ENCODE peak calls at places on chromosomes 3 and 15, in ten cellular contexts. One of them, this sample, is unnamed.

GRCh38 chr15:37035349-37035748 is 65.0 kb downstream of the MEIS2 start:
- DNase-seq in hepatocyte: no peak
- DNase-seq in activated naive CD8-positive, alpha-beta T cell treated with anti-CD3 and anti-CD28 coated beads, Interleukin-2, amount 50 U/mL, for 16 hours: no peak
- DNase-seq in cardiac septum: no peak
- DNase-seq in T1000: no peak
- DNase-seq in HL-60: no peak
- DNase-seq in activated CD8-positive, alpha-beta memory T cell treated with anti-CD3 and anti-CD28 coated beads, Interleukin-2, amount 50 U/mL, for 4 hours: no peak
- DNase-seq in GM10248: no peak
- DNase-seq in ACHN: no peak
- DNase-seq in AG09319: no peak
- DNase-seq in this sample: no peak

GRCh38 chr15:58307313-58307961 is 124.4 kb upstream of the LIPC start:
- DNase-seq in GM10248: no peak
- DNase-seq in activated naive CD8-positive, alpha-beta T cell treated with anti-CD3 and anti-CD28 coated beads, Interleukin-2, amount 50 U/mL, for 16 hours: no peak
- DNase-seq in T1000: no peak
- DNase-seq in hepatocyte: no peak
- DNase-seq in activated CD8-positive, alpha-beta memory T cell treated with anti-CD3 and anti-CD28 coated beads, Interleukin-2, amount 50 U/mL, for 4 hours: no peak
- DNase-seq in HL-60: no peak
- DNase-seq in cardiac septum: no peak
- DNase-seq in AG09319: peak
- DNase-seq in ACHN: peak
- DNase-seq in this sample: no peak

GRCh38 chr15:92074646-92075045 is 221.1 kb downstream of the SLCO3A1 start:
- DNase-seq in ACHN: peak
- DNase-seq in T1000: no peak
- DNase-seq in cardiac septum: no peak
- DNase-seq in AG09319: no peak
- DNase-seq in activated CD8-positive, alpha-beta memory T cell treated with anti-CD3 and anti-CD28 coated beads, Interleukin-2, amount 50 U/mL, for 4 hours: no peak
- DNase-seq in GM10248: no peak
- DNase-seq in activated naive CD8-positive, alpha-beta T cell treated with anti-CD3 and anti-CD28 coated beads, Interleukin-2, amount 50 U/mL, for 16 hours: no peak
- DNase-seq in hepatocyte: no peak
- DNase-seq in HL-60: no peak
- DNase-seq in this sample: no peak

GRCh38 chr3:160638184-160638583 is 38.8 kb upstream of the ARL14 start:
- DNase-seq in HL-60: no peak
- DNase-seq in activated naive CD8-positive, alpha-beta T cell treated with anti-CD3 and anti-CD28 coated beads, Interleukin-2, amount 50 U/mL, for 16 hours: no peak
- DNase-seq in cardiac septum: no peak
- DNase-seq in activated CD8-positive, alpha-beta memory T cell treated with anti-CD3 and anti-CD28 coated beads, Interleukin-2, amount 50 U/mL, for 4 hours: no peak
- DNase-seq in AG09319: no peak
- DNase-seq in ACHN: no peak
- DNase-seq in GM10248: no peak
- DNase-seq in T1000: no peak
- DNase-seq in hepatocyte: no peak
- DNase-seq in this sample: no peak

GRCh38 chr15:101698314-101698713 is 26.0 kb downstream of the TARS3 start:
- DNase-seq in GM10248: no peak
- DNase-seq in cardiac septum: no peak
- DNase-seq in HL-60: no peak
- DNase-seq in AG09319: no peak
- DNase-seq in ACHN: no peak
- DNase-seq in hepatocyte: no peak
- DNase-seq in T1000: no peak
- DNase-seq in activated CD8-positive, alpha-beta memory T cell treated with anti-CD3 and anti-CD28 coated beads, Interleukin-2, amount 50 U/mL, for 4 hours: no peak
- DNase-seq in activated naive CD8-positive, alpha-beta T cell treated with anti-CD3 and anti-CD28 coated beads, Interleukin-2, amount 50 U/mL, for 16 hours: no peak
- DNase-seq in this sample: no peak

GRCh38 chr15:50798684-50799083 is 33.2 kb upstream of the SPPL2A start:
- DNase-seq in GM10248: no peak
- DNase-seq in cardiac septum: no peak
- DNase-seq in AG09319: no peak
- DNase-seq in activated CD8-positive, alpha-beta memory T cell treated with anti-CD3 and anti-CD28 coated beads, Interleukin-2, amount 50 U/mL, for 4 hours: no peak
- DNase-seq in T1000: no peak
- DNase-seq in hepatocyte: peak
- DNase-seq in ACHN: no peak
- DNase-seq in activated naive CD8-positive, alpha-beta T cell treated with anti-CD3 and anti-CD28 coated beads, Interleukin-2, amount 50 U/mL, for 16 hours: no peak
- DNase-seq in HL-60: no peak
- DNase-seq in this sample: no peak

GRCh38 chr3:112092439-112093179 is 6.4 kb downstream of the C3orf52 start:
- DNase-seq in ACHN: peak
- DNase-seq in HL-60: no peak
- DNase-seq in hepatocyte: no peak
- DNase-seq in cardiac septum: no peak
- DNase-seq in GM10248: peak
- DNase-seq in activated CD8-positive, alpha-beta memory T cell treated with anti-CD3 and anti-CD28 coated beads, Interleukin-2, amount 50 U/mL, for 4 hours: no peak
- DNase-seq in T1000: no peak
- DNase-seq in AG09319: no peak
- DNase-seq in activated naive CD8-positive, alpha-beta T cell treated with anti-CD3 and anti-CD28 coated beads, Interleukin-2, amount 50 U/mL, for 16 hours: no peak
- DNase-seq in this sample: no peak

GRCh38 chr15:65512189-65512588 is 5.3 kb downstream of the DPP8 start:
- DNase-seq in GM10248: no peak
- DNase-seq in activated naive CD8-positive, alpha-beta T cell treated with anti-CD3 and anti-CD28 coated beads, Interleukin-2, amount 50 U/mL, for 16 hours: no peak
- DNase-seq in ACHN: no peak
- DNase-seq in HL-60: no peak
- DNase-seq in T1000: no peak
- DNase-seq in activated CD8-positive, alpha-beta memory T cell treated with anti-CD3 and anti-CD28 coated beads, Interleukin-2, amount 50 U/mL, for 4 hours: no peak
- DNase-seq in hepatocyte: no peak
- DNase-seq in AG09319: no peak
- DNase-seq in cardiac septum: no peak
- DNase-seq in this sample: no peak

GRCh38 chr15:99842071-99842470 is 108.8 kb upstream of the LYSMD4 start:
- DNase-seq in ACHN: no peak
- DNase-seq in AG09319: no peak
- DNase-seq in activated CD8-positive, alpha-beta memory T cell treated with anti-CD3 and anti-CD28 coated beads, Interleukin-2, amount 50 U/mL, for 4 hours: no peak
- DNase-seq in HL-60: no peak
- DNase-seq in hepatocyte: no peak
- DNase-seq in GM10248: no peak
- DNase-seq in cardiac septum: no peak
- DNase-seq in activated naive CD8-positive, alpha-beta T cell treated with anti-CD3 and anti-CD28 coated beads, Interleukin-2, amount 50 U/mL, for 16 hours: no peak
- DNase-seq in T1000: no peak
- DNase-seq in this sample: no peak

GRCh38 chr3:112482675-112483074 is 16.6 kb downstream of the BTLA start:
- DNase-seq in activated naive CD8-positive, alpha-beta T cell treated with anti-CD3 and anti-CD28 coated beads, Interleukin-2, amount 50 U/mL, for 16 hours: no peak
- DNase-seq in T1000: no peak
- DNase-seq in activated CD8-positive, alpha-beta memory T cell treated with anti-CD3 and anti-CD28 coated beads, Interleukin-2, amount 50 U/mL, for 4 hours: no peak
- DNase-seq in AG09319: no peak
- DNase-seq in hepatocyte: no peak
- DNase-seq in ACHN: no peak
- DNase-seq in HL-60: no peak
- DNase-seq in GM10248: no peak
- DNase-seq in cardiac septum: no peak
- DNase-seq in this sample: no peak

GRCh38 chr15:25775317-25775912 is 87.7 kb downstream of the ATP10A start:
- DNase-seq in T1000: no peak
- DNase-seq in hepatocyte: peak
- DNase-seq in HL-60: no peak
- DNase-seq in activated CD8-positive, alpha-beta memory T cell treated with anti-CD3 and anti-CD28 coated beads, Interleukin-2, amount 50 U/mL, for 4 hours: no peak
- DNase-seq in AG09319: no peak
- DNase-seq in cardiac septum: no peak
- DNase-seq in activated naive CD8-positive, alpha-beta T cell treated with anti-CD3 and anti-CD28 coated beads, Interleukin-2, amount 50 U/mL, for 16 hours: no peak
- DNase-seq in ACHN: peak
- DNase-seq in GM10248: no peak
- DNase-seq in this sample: no peak

GRCh38 chr3:53324011-53324544 is 23.3 kb downstream of the DCP1A start:
- DNase-seq in AG09319: no peak
- DNase-seq in activated naive CD8-positive, alpha-beta T cell treated with anti-CD3 and anti-CD28 coated beads, Interleukin-2, amount 50 U/mL, for 16 hours: no peak
- DNase-seq in cardiac septum: no peak
- DNase-seq in T1000: no peak
- DNase-seq in activated CD8-positive, alpha-beta memory T cell treated with anti-CD3 and anti-CD28 coated beads, Interleukin-2, amount 50 U/mL, for 4 hours: no peak
- DNase-seq in ACHN: no peak
- DNase-seq in GM10248: no peak
- DNase-seq in HL-60: no peak
- DNase-seq in hepatocyte: no peak
- DNase-seq in this sample: no peak

GRCh38 chr15:31499953-31500808 is 173.5 kb downstream of the KLF13 start:
- DNase-seq in hepatocyte: no peak
- DNase-seq in HL-60: no peak
- DNase-seq in cardiac septum: no peak
- DNase-seq in GM10248: no peak
- DNase-seq in T1000: no peak
- DNase-seq in ACHN: no peak
- DNase-seq in activated naive CD8-positive, alpha-beta T cell treated with anti-CD3 and anti-CD28 coated beads, Interleukin-2, amount 50 U/mL, for 16 hours: no peak
- DNase-seq in activated CD8-positive, alpha-beta memory T cell treated with anti-CD3 and anti-CD28 coated beads, Interleukin-2, amount 50 U/mL, for 4 hours: no peak
- DNase-seq in AG09319: no peak
- DNase-seq in this sample: no peak

GRCh38 chr15:32786906-32787305 is 69.1 kb downstream of the GREM1 start:
- DNase-seq in activated CD8-positive, alpha-beta memory T cell treated with anti-CD3 and anti-CD28 coated beads, Interleukin-2, amount 50 U/mL, for 4 hours: no peak
- DNase-seq in activated naive CD8-positive, alpha-beta T cell treated with anti-CD3 and anti-CD28 coated beads, Interleukin-2, amount 50 U/mL, for 16 hours: no peak
- DNase-seq in GM10248: no peak
- DNase-seq in ACHN: peak
- DNase-seq in HL-60: no peak
- DNase-seq in T1000: no peak
- DNase-seq in hepatocyte: no peak
- DNase-seq in AG09319: no peak
- DNase-seq in cardiac septum: no peak
- DNase-seq in this sample: no peak

GRCh38 chr3:45178131-45179023 is 32.2 kb upstream of the CDCP1 start:
- DNase-seq in GM10248: no peak
- DNase-seq in hepatocyte: no peak
- DNase-seq in AG09319: peak
- DNase-seq in ACHN: peak
- DNase-seq in activated naive CD8-positive, alpha-beta T cell treated with anti-CD3 and anti-CD28 coated beads, Interleukin-2, amount 50 U/mL, for 16 hours: no peak
- DNase-seq in T1000: peak
- DNase-seq in HL-60: no peak
- DNase-seq in activated CD8-positive, alpha-beta memory T cell treated with anti-CD3 and anti-CD28 coated beads, Interleukin-2, amount 50 U/mL, for 4 hours: no peak
- DNase-seq in cardiac septum: no peak
- DNase-seq in this sample: no peak

GRCh38 chr3:11185564-11186317 is 31.4 kb downstream of the HRH1 start:
- DNase-seq in GM10248: no peak
- DNase-seq in cardiac septum: peak
- DNase-seq in activated naive CD8-positive, alpha-beta T cell treated with anti-CD3 and anti-CD28 coated beads, Interleukin-2, amount 50 U/mL, for 16 hours: no peak
- DNase-seq in HL-60: no peak
- DNase-seq in hepatocyte: peak
- DNase-seq in AG09319: peak
- DNase-seq in T1000: peak
- DNase-seq in activated CD8-positive, alpha-beta memory T cell treated with anti-CD3 and anti-CD28 coated beads, Interleukin-2, amount 50 U/mL, for 4 hours: no peak
- DNase-seq in ACHN: peak
- DNase-seq in this sample: no peak

GRCh38 chr3:135125171-135125801 is 330.2 kb downstream of the EPHB1 start:
- DNase-seq in AG09319: no peak
- DNase-seq in activated CD8-positive, alpha-beta memory T cell treated with anti-CD3 and anti-CD28 coated beads, Interleukin-2, amount 50 U/mL, for 4 hours: no peak
- DNase-seq in T1000: no peak
- DNase-seq in ACHN: peak
- DNase-seq in GM10248: peak
- DNase-seq in cardiac septum: peak
- DNase-seq in HL-60: no peak
- DNase-seq in hepatocyte: peak
- DNase-seq in activated naive CD8-positive, alpha-beta T cell treated with anti-CD3 and anti-CD28 coated beads, Interleukin-2, amount 50 U/mL, for 16 hours: no peak
- DNase-seq in this sample: no peak

GRCh38 chr3:170410428-170411029 is 8.1 kb upstream of the CLDN11 start:
- DNase-seq in activated CD8-positive, alpha-beta memory T cell treated with anti-CD3 and anti-CD28 coated beads, Interleukin-2, amount 50 U/mL, for 4 hours: no peak
- DNase-seq in ACHN: peak
- DNase-seq in hepatocyte: peak
- DNase-seq in HL-60: no peak
- DNase-seq in activated naive CD8-positive, alpha-beta T cell treated with anti-CD3 and anti-CD28 coated beads, Interleukin-2, amount 50 U/mL, for 16 hours: no peak
- DNase-seq in cardiac septum: no peak
- DNase-seq in GM10248: peak
- DNase-seq in T1000: no peak
- DNase-seq in AG09319: no peak
- DNase-seq in this sample: no peak

GRCh38 chr3:25783661-25784512 is 644 bp upstream of the NGLY1 start:
- DNase-seq in HL-60: peak
- DNase-seq in hepatocyte: peak
- DNase-seq in T1000: no peak
- DNase-seq in activated naive CD8-positive, alpha-beta T cell treated with anti-CD3 and anti-CD28 coated beads, Interleukin-2, amount 50 U/mL, for 16 hours: no peak
- DNase-seq in cardiac septum: no peak
- DNase-seq in GM10248: no peak
- DNase-seq in activated CD8-positive, alpha-beta memory T cell treated with anti-CD3 and anti-CD28 coated beads, Interleukin-2, amount 50 U/mL, for 4 hours: no peak
- DNase-seq in AG09319: no peak
- DNase-seq in ACHN: peak
- DNase-seq in this sample: no peak

GRCh38 chr3:165192610-165193192 is 3.5 kb downstream of the SLITRK3 start:
- DNase-seq in GM10248: no peak
- DNase-seq in ACHN: no peak
- DNase-seq in AG09319: no peak
- DNase-seq in activated CD8-positive, alpha-beta memory T cell treated with anti-CD3 and anti-CD28 coated beads, Interleukin-2, amount 50 U/mL, for 4 hours: no peak
- DNase-seq in cardiac septum: no peak
- DNase-seq in HL-60: no peak
- DNase-seq in hepatocyte: no peak
- DNase-seq in activated naive CD8-positive, alpha-beta T cell treated with anti-CD3 and anti-CD28 coated beads, Interleukin-2, amount 50 U/mL, for 16 hours: no peak
- DNase-seq in T1000: no peak
- DNase-seq in this sample: no peak

GRCh38 chr15:45307230-45307924 is 55.3 kb downstream of the SLC28A2 start:
- DNase-seq in HL-60: no peak
- DNase-seq in cardiac septum: no peak
- DNase-seq in AG09319: peak
- DNase-seq in activated naive CD8-positive, alpha-beta T cell treated with anti-CD3 and anti-CD28 coated beads, Interleukin-2, amount 50 U/mL, for 16 hours: no peak
- DNase-seq in T1000: no peak
- DNase-seq in ACHN: peak
- DNase-seq in GM10248: peak
- DNase-seq in activated CD8-positive, alpha-beta memory T cell treated with anti-CD3 and anti-CD28 coated beads, Interleukin-2, amount 50 U/mL, for 4 hours: no peak
- DNase-seq in hepatocyte: peak
- DNase-seq in this sample: no peak

GRCh38 chr15:81411056-81411455 is 37.0 kb upstream of the TMC3 start:
- DNase-seq in T1000: no peak
- DNase-seq in GM10248: no peak
- DNase-seq in AG09319: no peak
- DNase-seq in ACHN: no peak
- DNase-seq in cardiac septum: no peak
- DNase-seq in activated CD8-positive, alpha-beta memory T cell treated with anti-CD3 and anti-CD28 coated beads, Interleukin-2, amount 50 U/mL, for 4 hours: no peak
- DNase-seq in hepatocyte: no peak
- DNase-seq in HL-60: no peak
- DNase-seq in activated naive CD8-positive, alpha-beta T cell treated with anti-CD3 and anti-CD28 coated beads, Interleukin-2, amount 50 U/mL, for 16 hours: no peak
- DNase-seq in this sample: no peak

GRCh38 chr15:89445553-89445952 is 50.8 kb downstream of the RHCG start:
- DNase-seq in activated naive CD8-positive, alpha-beta T cell treated with anti-CD3 and anti-CD28 coated beads, Interleukin-2, amount 50 U/mL, for 16 hours: no peak
- DNase-seq in ACHN: no peak
- DNase-seq in AG09319: no peak
- DNase-seq in hepatocyte: no peak
- DNase-seq in GM10248: no peak
- DNase-seq in activated CD8-positive, alpha-beta memory T cell treated with anti-CD3 and anti-CD28 coated beads, Interleukin-2, amount 50 U/mL, for 4 hours: no peak
- DNase-seq in HL-60: no peak
- DNase-seq in T1000: no peak
- DNase-seq in cardiac septum: no peak
- DNase-seq in this sample: no peak

GRCh38 chr3:65524544-65525070 is 514.1 kb downstream of the MAGI1 start:
- DNase-seq in cardiac septum: no peak
- DNase-seq in GM10248: no peak
- DNase-seq in T1000: no peak
- DNase-seq in activated CD8-positive, alpha-beta memory T cell treated with anti-CD3 and anti-CD28 coated beads, Interleukin-2, amount 50 U/mL, for 4 hours: no peak
- DNase-seq in AG09319: no peak
- DNase-seq in ACHN: peak
- DNase-seq in HL-60: no peak
- DNase-seq in activated naive CD8-positive, alpha-beta T cell treated with anti-CD3 and anti-CD28 coated beads, Interleukin-2, amount 50 U/mL, for 16 hours: no peak
- DNase-seq in hepatocyte: no peak
- DNase-seq in this sample: no peak

GRCh38 chr3:43238801-43239200 is 47.5 kb upstream of the SNRK start:
- DNase-seq in activated naive CD8-positive, alpha-beta T cell treated with anti-CD3 and anti-CD28 coated beads, Interleukin-2, amount 50 U/mL, for 16 hours: no peak
- DNase-seq in AG09319: no peak
- DNase-seq in cardiac septum: no peak
- DNase-seq in HL-60: no peak
- DNase-seq in T1000: no peak
- DNase-seq in GM10248: no peak
- DNase-seq in hepatocyte: no peak
- DNase-seq in activated CD8-positive, alpha-beta memory T cell treated with anti-CD3 and anti-CD28 coated beads, Interleukin-2, amount 50 U/mL, for 4 hours: no peak
- DNase-seq in ACHN: no peak
- DNase-seq in this sample: no peak

GRCh38 chr3:128081846-128082245 is 29.6 kb downstream of the SEC61A1 start:
- DNase-seq in AG09319: no peak
- DNase-seq in hepatocyte: no peak
- DNase-seq in T1000: no peak
- DNase-seq in GM10248: no peak
- DNase-seq in activated naive CD8-positive, alpha-beta T cell treated with anti-CD3 and anti-CD28 coated beads, Interleukin-2, amount 50 U/mL, for 16 hours: no peak
- DNase-seq in cardiac septum: no peak
- DNase-seq in HL-60: no peak
- DNase-seq in ACHN: peak
- DNase-seq in activated CD8-positive, alpha-beta memory T cell treated with anti-CD3 and anti-CD28 coated beads, Interleukin-2, amount 50 U/mL, for 4 hours: no peak
- DNase-seq in this sample: no peak

GRCh38 chr15:73751481-73751880 is 1.7 kb downstream of the INSYN1 start:
- DNase-seq in activated naive CD8-positive, alpha-beta T cell treated with anti-CD3 and anti-CD28 coated beads, Interleukin-2, amount 50 U/mL, for 16 hours: no peak
- DNase-seq in GM10248: no peak
- DNase-seq in activated CD8-positive, alpha-beta memory T cell treated with anti-CD3 and anti-CD28 coated beads, Interleukin-2, amount 50 U/mL, for 4 hours: no peak
- DNase-seq in AG09319: no peak
- DNase-seq in T1000: no peak
- DNase-seq in HL-60: no peak
- DNase-seq in hepatocyte: no peak
- DNase-seq in cardiac septum: no peak
- DNase-seq in ACHN: no peak
- DNase-seq in this sample: no peak

GRCh38 chr3:123069021-123069381 is 2.2 kb downstream of the PDIA5 start:
- DNase-seq in cardiac septum: no peak
- DNase-seq in T1000: no peak
- DNase-seq in HL-60: no peak
- DNase-seq in activated CD8-positive, alpha-beta memory T cell treated with anti-CD3 and anti-CD28 coated beads, Interleukin-2, amount 50 U/mL, for 4 hours: no peak
- DNase-seq in ACHN: no peak
- DNase-seq in GM10248: no peak
- DNase-seq in hepatocyte: no peak
- DNase-seq in activated naive CD8-positive, alpha-beta T cell treated with anti-CD3 and anti-CD28 coated beads, Interleukin-2, amount 50 U/mL, for 16 hours: no peak
- DNase-seq in AG09319: no peak
- DNase-seq in this sample: no peak